ENCODE peak calls at places on chromosomes 4 and X, in four cellular contexts. L is GM06990, V is fibroblast of the aortic adventitia, W is epithelial cell of esophagus. H is an unnamed sample.

GRCh38 chr4:146371812-146372211 is 149.9 kb downstream of the SLC10A7 start:
- DNase-seq in L (no peak), V (no peak), W (no peak), H (no peak)

GRCh38 chr4:188428935-188429334 is 289.7 kb downstream of the TRIML1 start:
- DNase-seq in V (no peak), W (peak), L (no peak), H (peak)

GRCh38 chrX:12956704-12957541 is 18.0 kb upstream of the TMSB4X start:
- DNase-seq in W (peak), V (peak), L (peak), H (peak)

GRCh38 chr4:151717909-151718613 is 42.7 kb downstream of the GATB start:
- DNase-seq in L (no peak), W (no peak), V (peak), H (peak)

GRCh38 chr4:159944477-159944876 is 841.6 kb downstream of the RAPGEF2 start:
- DNase-seq in V (no peak), L (no peak), W (no peak), H (no peak)

GRCh38 chr4:185244763-185245162 is 35.4 kb downstream of the SNX25 start:
- DNase-seq in V (no peak), L (no peak), W (no peak), H (no peak)

GRCh38 chr4:110631582-110632505 is 9.0 kb upstream of the PITX2 start:
- DNase-seq in W (peak), L (peak), V (peak), H (peak)

GRCh38 chrX:139692506-139692849 is 15.5 kb downstream of the MCF2 start:
- DNase-seq in W (peak), L (no peak), V (peak), H (peak)

GRCh38 chr4:177938226-177938625 is 496.0 kb upstream of the AGA start:
- DNase-seq in V (no peak), L (no peak), W (peak), H (no peak)

GRCh38 chr4:147693202-147693601 is 9.2 kb upstream of the PRMT9 start:
- DNase-seq in V (no peak), L (no peak), W (no peak), H (no peak)

GRCh38 chr4:119049342-119049741 is 86.3 kb upstream of the MYOZ2 start:
- DNase-seq in V (no peak), L (no peak), W (no peak), H (no peak)

GRCh38 chr4:126627255-126627654 is 1005.5 kb upstream of the INTU start:
- DNase-seq in W (peak), V (peak), L (no peak), H (peak)

GRCh38 chr4:54067163-54067562 is 2.8 kb upstream of the CHIC2 start:
- DNase-seq in L (no peak), W (peak), V (peak), H (peak)

GRCh38 chrX:23938690-23939089 is 30.9 kb downstream of the CXorf58 start:
- DNase-seq in L (no peak), V (peak), W (no peak), H (peak)

GRCh38 chr4:121950212-121950679 is 1.6 kb downstream of the TRPC3 start:
- DNase-seq in V (peak), W (peak), L (peak), H (peak)

GRCh38 chr4:89997171-89997704 is 102.6 kb downstream of the MMRN1 start:
- DNase-seq in W (no peak), L (no peak), V (no peak), H (no peak)

GRCh38 chr4:122229857-122230256 is 77.7 kb downstream of the BLTP1 start:
- DNase-seq in V (no peak), L (no peak), W (no peak), H (no peak)

GRCh38 chr4:78297075-78297815 is 240.1 kb downstream of the FRAS1 start:
- DNase-seq in W (no peak), L (peak), V (peak), H (peak)

GRCh38 chr4:165794834-165795233 is 78.2 kb upstream of the TLL1 start:
- DNase-seq in W (no peak), L (no peak), V (no peak), H (no peak)

GRCh38 chr4:169756971-169757574 is 671 bp downstream of the HPF1 start:
- DNase-seq in L (no peak), V (peak), W (no peak), H (peak)

GRCh38 chrX:115344885-115345653 is 55.6 kb downstream of the LUZP4 start:
- DNase-seq in W (peak), L (no peak), V (peak), H (peak)

GRCh38 chr4:110088670-110089069 is 109.7 kb downstream of the ELOVL6 start:
- DNase-seq in W (peak), V (peak), L (peak), H (peak)

GRCh38 chrX:53223068-53223693 is 1.8 kb downstream of the KDM5C start:
- DNase-seq in W (peak), L (no peak), V (peak), H (peak)

GRCh38 chr4:38109896-38110295 is 149.7 kb downstream of the PTTG2 start:
- DNase-seq in V (no peak), W (no peak), L (no peak), H (no peak)

GRCh38 chrX:54494970-54495813 is 842 bp downstream of the FGD1 start:
- DNase-seq in W (peak), L (no peak), V (no peak), H (peak)

GRCh38 chrX:17590892-17591740 is 146.2 kb upstream of the SCML1 start:
- DNase-seq in L (no peak), W (peak), V (peak), H (peak)

GRCh38 chr4:117676153-117676552 is 358.1 kb upstream of the NDST3 start:
- DNase-seq in V (no peak), L (no peak), W (no peak), H (no peak)

GRCh38 chr4:128298852-128299251 is 11.2 kb upstream of the PGRMC2 start:
- DNase-seq in V (no peak), L (no peak), W (no peak), H (no peak)
- TF ChIP-seq CTCF in V (no peak), L (no peak), W (no peak), H (no peak)

GRCh38 chr4:73221734-73222133 is 36.9 kb downstream of the ANKRD17 start:
- DNase-seq in L (no peak), W (no peak), V (no peak), H (no peak)
- H3K4me3 ChIP-seq in L (no peak), W (peak), V (peak), H (no peak)

DNA sequence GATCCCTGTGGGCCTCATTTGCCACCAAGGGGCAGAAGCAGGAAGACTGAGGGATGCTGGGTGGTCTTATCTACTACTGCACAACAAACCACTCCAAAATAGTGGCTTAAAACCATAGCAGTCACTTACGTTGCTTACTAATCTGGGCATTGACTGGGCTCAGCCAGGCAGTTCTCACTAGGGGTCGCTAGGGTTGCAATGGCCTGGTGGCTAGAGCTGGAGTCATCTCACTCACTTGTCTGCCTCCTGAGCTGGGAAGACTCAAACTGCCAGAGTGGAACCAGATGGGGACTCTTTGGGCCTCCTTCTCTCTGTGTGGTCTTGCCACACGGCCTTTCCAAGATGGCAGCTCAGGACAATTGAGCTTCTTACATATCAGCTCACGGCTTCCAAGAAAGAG is 216.3 kb upstream of the BCOR start:
- DNase-seq in W (no peak), V (no peak), L (no peak), H (no peak)
- TF ChIP-seq CTCF in W (no peak), V (no peak), L (peak), H (no peak)

GRCh38 chr4:105126311-105127153 is 20.1 kb upstream of the TET2 start:
- DNase-seq in V (peak), L (no peak), W (no peak), H (peak)

GRCh38 chr4:105128208-105128607 is 18.5 kb upstream of the TET2 start:
- DNase-seq in L (no peak), W (no peak), V (no peak), H (no peak)

GRCh38 chr4:105127154-105127445 is 19.6 kb upstream of the TET2 start:
- DNase-seq in W (no peak), V (no peak), L (no peak), H (no peak)

GRCh38 chr4:105130945-105131344 is 15.7 kb upstream of the TET2 start:
- DNase-seq in L (no peak), V (no peak), W (no peak), H (no peak)

DNA sequence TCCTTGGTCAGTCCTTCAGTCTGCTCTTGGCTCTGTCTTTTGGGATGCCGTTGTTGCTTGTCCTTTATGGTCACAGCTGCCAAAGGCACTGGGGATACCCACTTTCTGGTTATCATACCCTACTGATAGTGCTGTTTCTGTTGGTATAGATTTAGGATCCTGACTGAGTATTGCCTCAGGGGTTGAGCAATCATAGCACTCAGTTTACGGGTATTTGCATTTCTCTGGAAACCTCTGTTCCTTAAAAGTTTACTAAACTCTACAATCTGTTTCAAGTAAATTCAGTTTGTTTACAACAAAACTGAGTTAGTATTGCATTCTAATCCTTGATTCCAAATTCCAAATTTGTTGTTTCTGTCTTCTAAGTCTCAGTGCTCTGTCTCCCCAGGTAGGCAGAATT is 17.4 kb upstream of the TET2 start:
- DNase-seq in L (no peak), W (no peak), V (no peak), H (no peak)
- H3K4me3 ChIP-seq in L (no peak), W (no peak), V (no peak), H (no peak)

GRCh38 chr4:40521957-40522356 is 107.7 kb downstream of the RBM47 start:
- DNase-seq in L (no peak), W (no peak), V (no peak), H (no peak)
- TF ChIP-seq CTCF in L (no peak), W (no peak), V (no peak), H (no peak)

DNA sequence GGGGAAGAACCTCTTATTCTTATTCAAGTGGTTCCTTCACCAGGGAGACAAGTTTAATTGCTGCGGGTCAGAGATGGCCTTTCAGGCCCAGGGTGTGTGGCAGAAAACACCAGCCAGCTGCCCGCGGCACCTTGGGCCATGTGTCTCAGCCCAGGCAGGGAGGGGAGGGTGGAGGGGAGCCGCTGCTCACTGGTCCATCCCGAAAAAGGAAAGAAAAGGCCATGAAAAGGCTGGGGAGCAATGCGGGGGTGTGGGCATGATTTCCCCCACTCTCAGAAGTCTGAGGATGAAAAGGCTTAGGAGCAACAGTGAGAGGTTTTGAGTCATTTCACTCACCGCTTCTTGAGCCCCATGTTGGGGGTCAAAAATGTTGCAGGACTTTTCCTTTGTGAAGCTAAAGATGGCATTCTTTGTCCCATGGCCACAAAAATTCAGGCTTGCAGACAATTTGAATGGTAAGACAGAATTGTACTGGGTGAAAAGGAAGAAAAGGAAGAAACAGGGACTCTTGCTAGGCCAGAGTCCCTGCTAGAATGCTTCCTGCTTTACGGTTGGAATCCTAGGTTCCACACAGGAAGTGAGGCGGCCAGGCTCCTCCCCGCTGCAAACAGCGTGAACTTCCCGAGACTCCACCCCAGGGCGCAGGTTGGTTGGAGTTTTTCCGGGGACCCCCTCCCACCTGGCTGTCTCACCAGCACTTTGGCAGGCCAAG is 17.4 kb upstream of the FAM47E start:
- DNase-seq in L (no peak), V (no peak), W (no peak), H (no peak)
- H3K4me3 ChIP-seq in L (no peak), V (no peak), W (no peak), H (no peak)

GRCh38 chrX:118325453-118325852 is 20.5 kb upstream of the WDR44 start:
- DNase-seq in W (peak), V (peak), L (no peak), H (peak)
- TF ChIP-seq CTCF in W (peak), V (peak), L (peak), H (peak)

H was measured in cardiac fibroblast.